ENCODE peak calls at places on chromosomes 3 and 15, in ten cellular contexts. One of them, this sample, is unnamed.

GRCh38 chr3:101377796-101378195 is 57.4 kb upstream of the IMPG2 start:
- DNase-seq in breast epithelium: no peak
- DNase-seq in stomach: no peak
- DNase-seq in GM12878: no peak
- DNase-seq in prostate gland: no peak
- DNase-seq in K562: no peak
- DNase-seq in spleen: no peak
- DNase-seq in HCT116: no peak
- DNase-seq in transverse colon: no peak
- DNase-seq in sigmoid colon: no peak
- DNase-seq in this sample: no peak

GRCh38 chr3:123610331-123610730 is 25.5 kb upstream of the HACD2 start:
- DNase-seq in K562: no peak
- DNase-seq in stomach: no peak
- DNase-seq in HCT116: no peak
- DNase-seq in sigmoid colon: no peak
- DNase-seq in breast epithelium: no peak
- DNase-seq in transverse colon: no peak
- DNase-seq in GM12878: no peak
- DNase-seq in spleen: no peak
- DNase-seq in prostate gland: no peak
- DNase-seq in this sample: no peak

GRCh38 chr3:69174871-69175737 is 52.7 kb upstream of the LMOD3 start:
- DNase-seq in transverse colon: no peak
- DNase-seq in stomach: no peak
- DNase-seq in K562: no peak
- DNase-seq in prostate gland: no peak
- DNase-seq in breast epithelium: no peak
- DNase-seq in HCT116: no peak
- DNase-seq in GM12878: no peak
- DNase-seq in sigmoid colon: no peak
- DNase-seq in spleen: no peak
- DNase-seq in this sample: no peak

GRCh38 chr3:127074900-127075360 is 92.0 kb downstream of the PLXNA1 start:
- DNase-seq in K562: no peak
- DNase-seq in prostate gland: no peak
- DNase-seq in HCT116: no peak
- DNase-seq in transverse colon: no peak
- DNase-seq in sigmoid colon: peak; percentile 53
- DNase-seq in spleen: peak; percentile 64
- DNase-seq in GM12878: peak; percentile 62
- DNase-seq in stomach: no peak
- DNase-seq in breast epithelium: no peak
- DNase-seq in this sample: no peak

GRCh38 chr15:47715856-47716445 is 1.4 kb upstream of the SEMA6D start:
- DNase-seq in GM12878: no peak
- DNase-seq in HCT116: no peak
- DNase-seq in breast epithelium: no peak
- DNase-seq in transverse colon: no peak
- DNase-seq in prostate gland: no peak
- DNase-seq in spleen: no peak
- DNase-seq in stomach: no peak
- DNase-seq in K562: no peak
- DNase-seq in sigmoid colon: no peak
- DNase-seq in this sample: no peak

GRCh38 chr15:87949214-87949933 is 307.2 kb downstream of the NTRK3 start:
- DNase-seq in HCT116: no peak
- DNase-seq in sigmoid colon: no peak
- DNase-seq in stomach: no peak
- DNase-seq in K562: no peak
- DNase-seq in transverse colon: no peak
- DNase-seq in spleen: no peak
- DNase-seq in breast epithelium: no peak
- DNase-seq in GM12878: no peak
- DNase-seq in prostate gland: no peak
- DNase-seq in this sample: no peak

GRCh38 chr3:152638707-152639450 is 196.1 kb upstream of the P2RY1 start:
- DNase-seq in spleen: no peak
- DNase-seq in K562: no peak
- DNase-seq in sigmoid colon: peak; percentile 81
- DNase-seq in HCT116: no peak
- DNase-seq in breast epithelium: no peak
- DNase-seq in prostate gland: peak; percentile 84
- DNase-seq in stomach: no peak
- DNase-seq in GM12878: no peak
- DNase-seq in transverse colon: no peak
- DNase-seq in this sample: no peak

GRCh38 chr15:89143503-89144162 is 55.4 kb downstream of the ABHD2 start:
- DNase-seq in breast epithelium: no peak
- DNase-seq in transverse colon: no peak
- DNase-seq in K562: no peak
- DNase-seq in HCT116: no peak
- DNase-seq in spleen: no peak
- DNase-seq in GM12878: peak; percentile 21
- DNase-seq in stomach: no peak
- DNase-seq in sigmoid colon: no peak
- DNase-seq in prostate gland: no peak
- DNase-seq in this sample: no peak

GRCh38 chr15:57216288-57216687 is 160.0 kb upstream of the CGNL1 start:
- DNase-seq in spleen: no peak
- DNase-seq in stomach: no peak
- DNase-seq in prostate gland: no peak
- DNase-seq in breast epithelium: no peak
- DNase-seq in transverse colon: no peak
- DNase-seq in GM12878: no peak
- DNase-seq in sigmoid colon: no peak
- DNase-seq in HCT116: no peak
- DNase-seq in K562: peak; percentile 9
- DNase-seq in this sample: no peak

GRCh38 chr15:64023215-64023614 is 23.1 kb downstream of the DAPK2 start:
- DNase-seq in stomach: peak; percentile 41
- DNase-seq in spleen: no peak
- DNase-seq in K562: no peak
- DNase-seq in prostate gland: no peak
- DNase-seq in HCT116: no peak
- DNase-seq in transverse colon: peak; percentile 84
- DNase-seq in sigmoid colon: peak; percentile 32
- DNase-seq in GM12878: no peak
- DNase-seq in breast epithelium: no peak
- DNase-seq in this sample: no peak

GRCh38 chr15:72992733-72993321 is 59.4 kb upstream of the NEO1 start:
- DNase-seq in stomach: no peak
- DNase-seq in prostate gland: no peak
- DNase-seq in spleen: no peak
- DNase-seq in HCT116: no peak
- DNase-seq in GM12878: no peak
- DNase-seq in transverse colon: no peak
- DNase-seq in breast epithelium: no peak
- DNase-seq in sigmoid colon: no peak
- DNase-seq in K562: no peak
- DNase-seq in this sample: no peak

GRCh38 chr15:98888839-98889479 is 118.6 kb downstream of the PGPEP1L start:
- DNase-seq in transverse colon: no peak
- DNase-seq in HCT116: no peak
- DNase-seq in K562: no peak
- DNase-seq in sigmoid colon: no peak
- DNase-seq in spleen: no peak
- DNase-seq in breast epithelium: no peak
- DNase-seq in stomach: no peak
- DNase-seq in prostate gland: no peak
- DNase-seq in GM12878: no peak
- DNase-seq in this sample: no peak

GRCh38 chr3:11662392-11662990 is 18.8 kb upstream of the VGLL4 start:
- DNase-seq in HCT116: peak; percentile 42
- DNase-seq in stomach: no peak
- DNase-seq in spleen: no peak
- DNase-seq in GM12878: no peak
- DNase-seq in transverse colon: no peak
- DNase-seq in breast epithelium: no peak
- DNase-seq in sigmoid colon: no peak
- DNase-seq in prostate gland: no peak
- DNase-seq in K562: no peak
- DNase-seq in this sample: no peak

DNA sequence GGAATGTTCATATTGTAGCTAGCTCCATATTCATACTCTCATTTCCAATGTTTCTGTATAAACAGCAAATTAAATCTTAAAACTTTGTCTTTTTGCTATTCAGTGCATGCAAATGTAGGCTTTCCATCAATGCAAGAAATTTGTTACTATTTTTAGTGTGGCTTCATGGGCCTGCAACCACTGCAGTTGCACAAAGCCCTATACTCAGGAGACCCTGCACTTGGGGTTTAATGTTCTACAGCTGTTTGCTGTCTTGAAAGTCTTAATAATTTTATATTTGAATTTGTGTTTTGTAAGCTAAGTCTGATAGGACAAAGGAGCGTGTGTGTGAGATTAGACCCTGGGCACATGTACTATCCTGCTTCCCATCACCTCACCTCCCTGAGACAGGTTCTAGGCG is 9.6 kb downstream of the PYDC2 start:
- DNase-seq in K562: no peak
- DNase-seq in transverse colon: no peak
- DNase-seq in sigmoid colon: no peak
- DNase-seq in HCT116: no peak
- DNase-seq in breast epithelium: no peak
- DNase-seq in prostate gland: no peak
- DNase-seq in stomach: no peak
- DNase-seq in GM12878: no peak
- DNase-seq in spleen: no peak
- DNase-seq in this sample: no peak
- TF ChIP-seq POLR2A in K562: no peak
- TF ChIP-seq POLR2A in transverse colon: no peak
- TF ChIP-seq POLR2A in sigmoid colon: no peak
- TF ChIP-seq POLR2A in HCT116: no peak
- TF ChIP-seq POLR2A in breast epithelium: no peak
- TF ChIP-seq POLR2A in prostate gland: no peak
- TF ChIP-seq POLR2A in stomach: no peak
- TF ChIP-seq POLR2A in GM12878: no peak
- TF ChIP-seq POLR2A in spleen: no peak
- TF ChIP-seq POLR2A in this sample: no peak

GRCh38 chr3:132642539-132642847 is 17.1 kb downstream of the ACAD11 start:
- DNase-seq in sigmoid colon: no peak
- DNase-seq in stomach: no peak
- DNase-seq in HCT116: no peak
- DNase-seq in K562: no peak
- DNase-seq in GM12878: no peak
- DNase-seq in spleen: no peak
- DNase-seq in breast epithelium: no peak
- DNase-seq in transverse colon: no peak
- DNase-seq in prostate gland: no peak
- DNase-seq in this sample: no peak

GRCh38 chr3:132650153-132650552 is 9.5 kb downstream of the ACAD11 start:
- DNase-seq in transverse colon: no peak
- DNase-seq in prostate gland: no peak
- DNase-seq in breast epithelium: no peak
- DNase-seq in spleen: no peak
- DNase-seq in HCT116: no peak
- DNase-seq in stomach: no peak
- DNase-seq in GM12878: no peak
- DNase-seq in sigmoid colon: no peak
- DNase-seq in K562: no peak
- DNase-seq in this sample: no peak

GRCh38 chr3:132643366-132643765 is 16.2 kb downstream of the ACAD11 start:
- DNase-seq in GM12878: no peak
- DNase-seq in K562: peak; percentile 19
- DNase-seq in spleen: no peak
- DNase-seq in sigmoid colon: no peak
- DNase-seq in prostate gland: no peak
- DNase-seq in stomach: no peak
- DNase-seq in breast epithelium: no peak
- DNase-seq in HCT116: no peak
- DNase-seq in transverse colon: no peak
- DNase-seq in this sample: no peak

GRCh38 chr3:132641837-132642538 is 17.6 kb downstream of the ACAD11 start:
- DNase-seq in breast epithelium: no peak
- DNase-seq in K562: peak; percentile 41
- DNase-seq in sigmoid colon: no peak
- DNase-seq in GM12878: no peak
- DNase-seq in stomach: no peak
- DNase-seq in transverse colon: no peak
- DNase-seq in prostate gland: no peak
- DNase-seq in spleen: no peak
- DNase-seq in HCT116: peak; percentile 22
- DNase-seq in this sample: no peak

GRCh38 chr3:132645058-132645457 is 14.6 kb downstream of the ACAD11 start:
- DNase-seq in K562: peak; percentile 8
- DNase-seq in GM12878: no peak
- DNase-seq in breast epithelium: no peak
- DNase-seq in HCT116: no peak
- DNase-seq in stomach: no peak
- DNase-seq in sigmoid colon: no peak
- DNase-seq in spleen: no peak
- DNase-seq in transverse colon: no peak
- DNase-seq in prostate gland: no peak
- DNase-seq in this sample: no peak
- TF ChIP-seq POLR2AphosphoS5 in K562: no peak
- TF ChIP-seq POLR2AphosphoS5 in GM12878: no peak
- TF ChIP-seq POLR2AphosphoS5 in breast epithelium: no peak
- TF ChIP-seq POLR2AphosphoS5 in HCT116: no peak
- TF ChIP-seq POLR2AphosphoS5 in stomach: no peak
- TF ChIP-seq POLR2AphosphoS5 in sigmoid colon: no peak
- TF ChIP-seq POLR2AphosphoS5 in spleen: no peak
- TF ChIP-seq POLR2AphosphoS5 in transverse colon: no peak
- TF ChIP-seq POLR2AphosphoS5 in prostate gland: no peak
- TF ChIP-seq POLR2AphosphoS5 in this sample: no peak

GRCh38 chr3:122183521-122183892 is at the start of gene CASR:
- DNase-seq in prostate gland: no peak
- DNase-seq in HCT116: no peak
- DNase-seq in spleen: peak; percentile 68
- DNase-seq in GM12878: no peak
- DNase-seq in sigmoid colon: no peak
- DNase-seq in K562: no peak
- DNase-seq in transverse colon: peak; percentile 9
- DNase-seq in breast epithelium: no peak
- DNase-seq in stomach: no peak
- DNase-seq in this sample: peak; percentile 22
- H3K4me3 ChIP-seq in prostate gland: no peak within 1 kb of the TSS
- H3K4me3 ChIP-seq in HCT116: no peak within 1 kb of the TSS
- H3K4me3 ChIP-seq in spleen: peak within 1 kb of the TSS; percentile 23
- H3K4me3 ChIP-seq in GM12878: peak within 1 kb of the TSS; percentile 59
- H3K4me3 ChIP-seq in sigmoid colon: peak within 1 kb of the TSS; percentile 10
- H3K4me3 ChIP-seq in K562: no peak within 1 kb of the TSS
- H3K4me3 ChIP-seq in transverse colon: no peak within 1 kb of the TSS
- H3K4me3 ChIP-seq in breast epithelium: no peak within 1 kb of the TSS
- H3K4me3 ChIP-seq in stomach: no peak within 1 kb of the TSS
- H3K4me3 ChIP-seq in this sample: no peak within 1 kb of the TSS

DNA sequence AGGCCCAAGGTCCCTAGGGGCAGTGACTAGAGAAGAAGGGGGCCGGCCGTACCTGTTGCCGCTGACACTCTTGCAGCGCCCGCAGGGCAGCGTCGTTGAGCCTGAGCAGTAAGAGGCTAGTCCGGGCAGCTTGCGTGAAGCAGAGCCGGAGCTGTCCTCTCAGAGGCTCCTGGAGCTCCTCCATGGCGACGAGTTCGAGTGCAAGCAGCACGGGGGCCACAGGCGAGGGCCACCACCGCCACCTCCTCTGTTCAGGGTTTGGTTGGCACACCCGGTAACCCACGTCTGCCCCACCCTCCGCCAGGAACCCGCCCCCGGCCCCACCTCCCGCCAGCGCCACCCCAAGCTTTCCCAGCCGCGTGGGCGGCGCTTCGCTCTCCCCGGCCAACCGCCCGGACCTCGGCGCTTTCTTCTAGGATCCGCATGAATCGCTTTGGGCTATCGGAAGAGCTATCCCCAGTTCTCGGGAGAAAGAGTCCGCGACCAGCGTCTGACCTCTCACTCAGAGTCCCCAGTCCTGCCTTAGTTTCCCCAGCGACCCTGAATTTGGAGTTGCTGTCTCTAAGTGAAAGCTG is at the start of gene ELL3:
- DNase-seq in GM12878: no peak
- DNase-seq in HCT116: peak; percentile 69
- DNase-seq in breast epithelium: peak; percentile 79
- DNase-seq in K562: peak; percentile 44
- DNase-seq in spleen: peak; percentile 95
- DNase-seq in prostate gland: peak; percentile 83
- DNase-seq in transverse colon: peak; percentile 91
- DNase-seq in sigmoid colon: peak; percentile 86
- DNase-seq in stomach: peak; percentile 84
- DNase-seq in this sample: peak; percentile 87
- TF ChIP-seq POLR2A in GM12878: peak; percentile 70
- TF ChIP-seq POLR2A in HCT116: peak; percentile 16
- TF ChIP-seq POLR2A in breast epithelium: no peak
- TF ChIP-seq POLR2A in K562: peak; percentile 50
- TF ChIP-seq POLR2A in spleen: no peak
- TF ChIP-seq POLR2A in prostate gland: peak; percentile 83
- TF ChIP-seq POLR2A in transverse colon: peak; percentile 95
- TF ChIP-seq POLR2A in sigmoid colon: no peak
- TF ChIP-seq POLR2A in stomach: no peak
- TF ChIP-seq POLR2A in this sample: peak; percentile 61

This sample was measured in upper lobe of left lung.